ENCODE peak calls at places on chromosomes 5 and 9, in six cellular contexts. One of them, this sample, is unnamed.

GRCh38 chr9:1938135-1938534 is 77.0 kb upstream of the SMARCA2 start:
- DNase-seq in small intestine: no peak
- DNase-seq in H1: no peak
- DNase-seq in aorta: no peak
- DNase-seq in GM23248: no peak
- DNase-seq in skeletal muscle cell: no peak
- DNase-seq in this sample: no peak

GRCh38 chr5:151577566-151577965 is 13.6 kb downstream of the FAT2 start:
- DNase-seq in GM23248: no peak
- DNase-seq in small intestine: no peak
- DNase-seq in skeletal muscle cell: no peak
- DNase-seq in aorta: no peak
- DNase-seq in H1: no peak
- DNase-seq in this sample: no peak

GRCh38 chr9:99076483-99077171 is 28.3 kb upstream of the TGFBR1 start:
- DNase-seq in skeletal muscle cell: no peak
- DNase-seq in H1: no peak
- DNase-seq in GM23248: no peak
- DNase-seq in small intestine: peak
- DNase-seq in aorta: no peak
- DNase-seq in this sample: no peak

GRCh38 chr9:112006361-112007020 is 109.9 kb downstream of the UGCG start:
- DNase-seq in aorta: no peak
- DNase-seq in small intestine: no peak
- DNase-seq in GM23248: no peak
- DNase-seq in skeletal muscle cell: no peak
- DNase-seq in H1: no peak
- DNase-seq in this sample: no peak

GRCh38 chr9:14309403-14309802 is 4.5 kb downstream of the NFIB start:
- DNase-seq in GM23248: no peak
- DNase-seq in H1: no peak
- DNase-seq in skeletal muscle cell: peak
- DNase-seq in aorta: no peak
- DNase-seq in small intestine: peak
- DNase-seq in this sample: no peak

GRCh38 chr5:154860123-154860522 is 1.7 kb downstream of the CNOT8 start:
- DNase-seq in H1: no peak
- DNase-seq in small intestine: peak
- DNase-seq in GM23248: peak
- DNase-seq in skeletal muscle cell: peak
- DNase-seq in aorta: peak
- DNase-seq in this sample: no peak

GRCh38 chr9:89000973-89001916 is 10.0 kb downstream of the S1PR3 start:
- DNase-seq in GM23248: peak
- DNase-seq in small intestine: peak
- DNase-seq in H1: peak
- DNase-seq in skeletal muscle cell: no peak
- DNase-seq in aorta: peak
- DNase-seq in this sample: peak

GRCh38 chr5:137612576-137612975 is 113.5 kb upstream of the SPOCK1 start:
- DNase-seq in GM23248: no peak
- DNase-seq in H1: no peak
- DNase-seq in aorta: no peak
- DNase-seq in skeletal muscle cell: no peak
- DNase-seq in small intestine: no peak
- DNase-seq in this sample: no peak

GRCh38 chr5:164748861-164749260 is 1243.4 kb downstream of the MAT2B start:
- DNase-seq in small intestine: no peak
- DNase-seq in skeletal muscle cell: no peak
- DNase-seq in aorta: no peak
- DNase-seq in GM23248: no peak
- DNase-seq in H1: no peak
- DNase-seq in this sample: no peak

GRCh38 chr9:37028425-37029031 is 5.5 kb downstream of the PAX5 start:
- DNase-seq in H1: peak
- DNase-seq in small intestine: no peak
- DNase-seq in aorta: no peak
- DNase-seq in GM23248: no peak
- DNase-seq in skeletal muscle cell: no peak
- DNase-seq in this sample: no peak

GRCh38 chr9:130453487-130453886 is 8.7 kb downstream of the ASS1 start:
- DNase-seq in small intestine: peak
- DNase-seq in skeletal muscle cell: no peak
- DNase-seq in GM23248: no peak
- DNase-seq in H1: no peak
- DNase-seq in aorta: peak
- DNase-seq in this sample: peak

GRCh38 chr5:134223406-134224251 is 2.2 kb downstream of the PPP2CA start:
- DNase-seq in H1: no peak
- DNase-seq in skeletal muscle cell: no peak
- DNase-seq in small intestine: peak
- DNase-seq in aorta: no peak
- DNase-seq in GM23248: peak
- DNase-seq in this sample: no peak

GRCh38 chr9:87336407-87336806 is 161.3 kb upstream of the DAPK1 start:
- DNase-seq in skeletal muscle cell: no peak
- DNase-seq in small intestine: no peak
- DNase-seq in GM23248: peak
- DNase-seq in H1: no peak
- DNase-seq in aorta: no peak
- DNase-seq in this sample: peak

GRCh38 chr5:7850241-7850532 is 746 bp downstream of the CFAP90 start:
- DNase-seq in H1: no peak
- DNase-seq in small intestine: no peak
- DNase-seq in aorta: peak
- DNase-seq in GM23248: no peak
- DNase-seq in skeletal muscle cell: no peak
- DNase-seq in this sample: peak

GRCh38 chr5:96176022-96176421 is 214.4 kb upstream of the ELL2 start:
- DNase-seq in GM23248: no peak
- DNase-seq in small intestine: no peak
- DNase-seq in skeletal muscle cell: no peak
- DNase-seq in aorta: no peak
- DNase-seq in H1: no peak
- DNase-seq in this sample: no peak

GRCh38 chr5:36305571-36306326 is 4.0 kb upstream of the RANBP3L start:
- DNase-seq in H1: no peak
- DNase-seq in skeletal muscle cell: no peak
- DNase-seq in GM23248: peak
- DNase-seq in small intestine: peak
- DNase-seq in aorta: peak
- DNase-seq in this sample: peak

GRCh38 chr5:149549461-149550266 is 1.6 kb downstream of the CSNK1A1 start:
- DNase-seq in skeletal muscle cell: no peak
- DNase-seq in GM23248: peak
- DNase-seq in small intestine: peak
- DNase-seq in aorta: no peak
- DNase-seq in H1: no peak
- DNase-seq in this sample: peak

GRCh38 chr5:172501708-172502379 is 47.5 kb upstream of the SH3PXD2B start:
- DNase-seq in H1: peak
- DNase-seq in GM23248: no peak
- DNase-seq in small intestine: no peak
- DNase-seq in skeletal muscle cell: no peak
- DNase-seq in aorta: no peak
- DNase-seq in this sample: no peak

GRCh38 chr9:36828574-36829141 is 205.4 kb downstream of the PAX5 start:
- DNase-seq in skeletal muscle cell: no peak
- DNase-seq in small intestine: no peak
- DNase-seq in H1: no peak
- DNase-seq in aorta: no peak
- DNase-seq in GM23248: no peak
- DNase-seq in this sample: no peak

GRCh38 chr5:75660678-75661465 is 49.6 kb downstream of the ANKDD1B start:
- DNase-seq in H1: no peak
- DNase-seq in small intestine: no peak
- DNase-seq in aorta: no peak
- DNase-seq in skeletal muscle cell: no peak
- DNase-seq in GM23248: no peak
- DNase-seq in this sample: no peak

GRCh38 chr5:75654693-75655315 is 43.6 kb downstream of the ANKDD1B start:
- DNase-seq in small intestine: no peak
- DNase-seq in skeletal muscle cell: no peak
- DNase-seq in H1: no peak
- DNase-seq in aorta: no peak
- DNase-seq in GM23248: no peak
- DNase-seq in this sample: no peak

GRCh38 chr5:75651575-75651974 is 40.3 kb downstream of the ANKDD1B start:
- DNase-seq in H1: no peak
- DNase-seq in small intestine: no peak
- DNase-seq in GM23248: peak
- DNase-seq in skeletal muscle cell: no peak
- DNase-seq in aorta: no peak
- DNase-seq in this sample: no peak

GRCh38 chr5:75659791-75660453 is 48.7 kb downstream of the ANKDD1B start:
- DNase-seq in skeletal muscle cell: no peak
- DNase-seq in small intestine: no peak
- DNase-seq in H1: no peak
- DNase-seq in aorta: no peak
- DNase-seq in GM23248: no peak
- DNase-seq in this sample: no peak

DNA sequence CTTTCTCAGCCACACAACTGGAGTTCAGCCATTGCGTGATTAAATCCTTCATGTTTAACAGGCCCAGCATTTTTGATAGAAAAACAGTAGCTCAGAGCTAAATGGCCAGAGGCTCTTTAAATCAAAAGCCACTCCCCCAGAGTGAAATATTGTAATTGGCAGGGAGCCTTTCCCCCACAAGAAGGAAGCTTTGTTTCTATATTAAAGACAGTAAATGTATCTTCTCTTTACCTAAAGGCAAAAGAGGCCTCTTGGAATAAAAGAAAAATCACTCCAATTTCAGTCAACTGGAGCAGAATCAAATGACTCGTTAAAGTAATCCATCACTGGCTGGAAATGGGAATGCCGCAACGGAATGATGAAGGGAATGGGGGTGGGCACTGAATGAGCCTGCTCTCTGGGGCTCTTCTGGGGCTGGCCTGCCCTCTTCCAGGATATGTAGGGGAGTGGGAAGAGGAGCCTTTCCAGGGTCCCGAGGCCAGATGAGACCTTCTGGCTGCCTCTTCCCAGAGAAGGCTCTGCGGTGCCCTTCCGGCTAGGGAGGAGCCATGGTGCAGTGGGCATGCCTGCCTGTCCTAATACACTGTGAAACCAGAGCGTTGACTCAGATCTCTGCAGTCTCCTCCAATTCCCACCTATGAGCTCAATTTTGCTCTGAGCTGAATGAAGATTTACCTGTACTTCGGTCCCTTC is 45.2 kb downstream of the ANKDD1B start:
- DNase-seq in skeletal muscle cell: no peak
- DNase-seq in aorta: no peak
- DNase-seq in small intestine: no peak
- DNase-seq in H1: no peak
- DNase-seq in GM23248: peak
- DNase-seq in this sample: no peak
- H3K4me3 ChIP-seq in skeletal muscle cell: peak
- H3K4me3 ChIP-seq in aorta: peak
- H3K4me3 ChIP-seq in small intestine: no peak
- H3K4me3 ChIP-seq in H1: no peak
- H3K4me3 ChIP-seq in GM23248: peak
- H3K4me3 ChIP-seq in this sample: no peak

GRCh38 chr9:136656795-136657611 is 5.7 kb upstream of the EGFL7 start:
- DNase-seq in small intestine: no peak
- DNase-seq in aorta: peak
- DNase-seq in GM23248: no peak
- DNase-seq in H1: peak
- DNase-seq in skeletal muscle cell: no peak
- DNase-seq in this sample: no peak
- H3K4me3 ChIP-seq in small intestine: no peak
- H3K4me3 ChIP-seq in aorta: no peak
- H3K4me3 ChIP-seq in GM23248: no peak
- H3K4me3 ChIP-seq in H1: no peak
- H3K4me3 ChIP-seq in skeletal muscle cell: no peak
- H3K4me3 ChIP-seq in this sample: no peak

DNA sequence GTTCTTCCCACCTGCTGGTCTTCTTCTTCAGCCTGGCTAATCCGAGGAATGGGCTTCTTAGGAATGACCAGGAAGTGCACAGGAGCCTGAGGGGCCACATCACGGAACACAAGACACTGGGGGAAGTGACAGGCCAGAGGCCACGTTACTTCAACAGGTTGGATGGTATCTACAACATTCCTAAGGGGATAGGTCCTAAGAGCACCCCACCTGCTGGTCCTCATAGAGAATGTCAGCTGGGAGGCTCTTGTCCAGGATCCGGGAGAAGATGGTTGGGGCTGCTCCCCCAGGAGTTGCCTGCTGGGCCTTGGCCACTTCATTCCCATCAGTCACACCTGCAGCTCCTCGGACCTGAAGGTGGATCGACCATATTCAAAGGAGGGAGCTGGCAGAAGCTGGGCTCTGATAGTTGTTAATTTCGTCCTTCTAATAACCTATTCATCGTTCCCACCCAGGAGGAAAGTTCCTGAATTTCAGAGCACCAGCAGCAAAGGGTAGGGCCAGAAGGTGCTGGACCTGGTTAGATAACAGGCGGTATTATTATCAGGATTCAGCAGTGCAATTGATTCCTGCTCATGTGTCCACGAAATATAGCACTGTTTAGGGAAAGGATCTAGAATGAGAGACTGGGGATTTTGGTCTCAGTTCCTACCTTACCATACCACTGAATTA is 1.3 kb downstream of the HINT2 start:
- DNase-seq in GM23248: peak
- DNase-seq in aorta: no peak
- DNase-seq in H1: no peak
- DNase-seq in small intestine: peak
- DNase-seq in skeletal muscle cell: no peak
- DNase-seq in this sample: peak
- H3K4me3 ChIP-seq in GM23248: peak
- H3K4me3 ChIP-seq in aorta: no peak
- H3K4me3 ChIP-seq in H1: no peak
- H3K4me3 ChIP-seq in small intestine: no peak
- H3K4me3 ChIP-seq in skeletal muscle cell: no peak
- H3K4me3 ChIP-seq in this sample: no peak

GRCh38 chr9:27527702-27528277 is 1.8 kb downstream of the MOB3B start:
- DNase-seq in GM23248: no peak
- DNase-seq in aorta: no peak
- DNase-seq in small intestine: no peak
- DNase-seq in skeletal muscle cell: no peak
- DNase-seq in H1: no peak
- DNase-seq in this sample: no peak
- H3K4me3 ChIP-seq in GM23248: peak
- H3K4me3 ChIP-seq in aorta: peak
- H3K4me3 ChIP-seq in small intestine: peak
- H3K4me3 ChIP-seq in skeletal muscle cell: peak
- H3K4me3 ChIP-seq in H1: peak
- H3K4me3 ChIP-seq in this sample: peak